ENCODE peak calls at places on chromosome 6, in nine cellular contexts. K is AG10803, X is right cardiac atrium, O is cardiac fibroblast, T is hepatocyte, Q is ecto neural progenitor cell, V is T-helper 2 cell, B is lung microvascular endothelial cell, R is RCC 7860. F is an unnamed sample.

GRCh38 chr6:143323729-143324465 is 126.6 kb downstream of the ADAT2 start:
- DNase-seq in K (peak), X (no peak), O (no peak), T (no peak), Q (no peak), V (no peak), B (no peak), R (no peak), F (no peak)

GRCh38 chr6:117482240-117483003 is at the start of gene DCBLD1:
- DNase-seq in K (peak), X (peak), O (peak), T (peak), Q (peak), V (peak), B (peak), R (peak), F (peak)

GRCh38 chr6:142845624-142846458 is 99.1 kb downstream of the HIVEP2 start:
- DNase-seq in K (peak), X (peak), O (peak), T (peak), Q (peak), V (no peak), B (peak), R (peak), F (peak)

GRCh38 chr6:148037496-148037895 is 305.1 kb upstream of the SASH1 start:
- DNase-seq in K (no peak), X (no peak), O (no peak), T (no peak), Q (no peak), V (no peak), B (peak), R (no peak), F (no peak)

GRCh38 chr6:1960484-1961142 is 284.8 kb downstream of the GMDS start:
- DNase-seq in K (no peak), X (no peak), O (no peak), T (no peak), Q (no peak), V (no peak), B (no peak), R (no peak), F (no peak)

GRCh38 chr6:27592481-27593199 is 119.7 kb upstream of the ZNF184 start:
- DNase-seq in K (peak), X (no peak), O (peak), T (peak), Q (peak), V (no peak), B (peak), R (peak), F (no peak)

GRCh38 chr6:128327890-128328289 is 192.5 kb downstream of the PTPRK start:
- DNase-seq in K (peak), X (no peak), O (peak), T (peak), Q (no peak), V (no peak), B (peak), R (no peak), F (no peak)

GRCh38 chr6:156948807-156949206 is 171.6 kb downstream of the ARID1B start:
- DNase-seq in K (peak), X (no peak), O (peak), T (peak), Q (no peak), V (no peak), B (peak), R (peak), F (no peak)

GRCh38 chr6:107786179-107786578 is 37.9 kb downstream of the SCML4 start:
- DNase-seq in K (no peak), X (no peak), O (no peak), T (no peak), Q (no peak), V (no peak), B (no peak), R (peak), F (no peak)

GRCh38 chr6:11139051-11139960 is 27.8 kb upstream of the ERVFRD-1 start:
- DNase-seq in K (peak), X (no peak), O (peak), T (no peak), Q (no peak), V (no peak), B (no peak), R (no peak), F (no peak)